ENCODE peak calls at places on chromosomes 12 and 14, in five cellular contexts. One of them, this sample, is unnamed.

GRCh38 chr14:90061849-90062794 is at the start of gene KCNK13:
- DNase-seq in NCI-H774: peak
- DNase-seq in amniotic stem cell: no peak
- DNase-seq in spleen: no peak
- DNase-seq in neural crest cell: peak
- DNase-seq in this sample: no peak

GRCh38 chr12:104557488-104558195 is 100.9 kb downstream of the CHST11 start:
- DNase-seq in amniotic stem cell: no peak
- DNase-seq in NCI-H774: no peak
- DNase-seq in spleen: no peak
- DNase-seq in neural crest cell: no peak
- DNase-seq in this sample: no peak

GRCh38 chr12:130162771-130163460 is 652 bp downstream of the FZD10 start:
- DNase-seq in neural crest cell: no peak
- DNase-seq in amniotic stem cell: no peak
- DNase-seq in NCI-H774: no peak
- DNase-seq in spleen: no peak
- DNase-seq in this sample: no peak

GRCh38 chr14:104375551-104376201 is 203.9 kb upstream of the C14orf180 start:
- DNase-seq in amniotic stem cell: no peak
- DNase-seq in NCI-H774: no peak
- DNase-seq in spleen: no peak
- DNase-seq in neural crest cell: no peak
- DNase-seq in this sample: no peak

GRCh38 chr14:54567224-54567633 is 301 bp downstream of the SAMD4A start:
- DNase-seq in spleen: no peak
- DNase-seq in NCI-H774: no peak
- DNase-seq in amniotic stem cell: no peak
- DNase-seq in neural crest cell: peak
- DNase-seq in this sample: peak

GRCh38 chr12:55619352-55620138 is 17.1 kb upstream of the OR10P1 start:
- DNase-seq in amniotic stem cell: peak
- DNase-seq in NCI-H774: peak
- DNase-seq in neural crest cell: peak
- DNase-seq in spleen: no peak
- DNase-seq in this sample: peak

GRCh38 chr14:104267895-104268294 is 129.5 kb downstream of the KIF26A start:
- DNase-seq in spleen: peak
- DNase-seq in NCI-H774: no peak
- DNase-seq in neural crest cell: no peak
- DNase-seq in amniotic stem cell: no peak
- DNase-seq in this sample: no peak

GRCh38 chr14:62532186-62532585 is 513.1 kb downstream of the KCNH5 start:
- DNase-seq in neural crest cell: no peak
- DNase-seq in amniotic stem cell: no peak
- DNase-seq in NCI-H774: no peak
- DNase-seq in spleen: no peak
- DNase-seq in this sample: peak

GRCh38 chr12:132887513-132888341 is at the start of gene CHFR:
- DNase-seq in spleen: peak
- DNase-seq in neural crest cell: peak
- DNase-seq in amniotic stem cell: peak
- DNase-seq in NCI-H774: peak
- DNase-seq in this sample: peak

GRCh38 chr14:21428930-21429329 is 27.0 kb downstream of the CHD8 start:
- DNase-seq in NCI-H774: no peak
- DNase-seq in spleen: no peak
- DNase-seq in neural crest cell: no peak
- DNase-seq in amniotic stem cell: no peak
- DNase-seq in this sample: no peak

GRCh38 chr14:50039734-50040400 is 76.5 kb downstream of the VCPKMT start:
- DNase-seq in spleen: no peak
- DNase-seq in amniotic stem cell: no peak
- DNase-seq in neural crest cell: no peak
- DNase-seq in NCI-H774: no peak
- DNase-seq in this sample: peak

GRCh38 chr12:108367436-108367835 is 28.3 kb upstream of the CMKLR1 start:
- DNase-seq in spleen: no peak
- DNase-seq in amniotic stem cell: peak
- DNase-seq in NCI-H774: no peak
- DNase-seq in neural crest cell: no peak
- DNase-seq in this sample: no peak

GRCh38 chr14:95218472-95219193 is 61.3 kb upstream of the DICER1 start:
- DNase-seq in neural crest cell: no peak
- DNase-seq in NCI-H774: no peak
- DNase-seq in amniotic stem cell: no peak
- DNase-seq in spleen: no peak
- DNase-seq in this sample: no peak

GRCh38 chr14:101125313-101125712 is 221.8 kb upstream of the RTL1 start:
- DNase-seq in NCI-H774: no peak
- DNase-seq in neural crest cell: no peak
- DNase-seq in spleen: no peak
- DNase-seq in amniotic stem cell: no peak
- DNase-seq in this sample: no peak

GRCh38 chr12:92702754-92703679 is at the start of gene PLEKHG7:
- DNase-seq in neural crest cell: no peak
- DNase-seq in amniotic stem cell: no peak
- DNase-seq in NCI-H774: no peak
- DNase-seq in spleen: peak
- DNase-seq in this sample: no peak

GRCh38 chr14:73753887-73754880 is 40.0 kb upstream of the PNMA1 start:
- DNase-seq in neural crest cell: no peak
- DNase-seq in spleen: peak
- DNase-seq in amniotic stem cell: no peak
- DNase-seq in NCI-H774: no peak
- DNase-seq in this sample: no peak

GRCh38 chr12:50425859-50426258 is 25.2 kb downstream of the LARP4 start:
- DNase-seq in neural crest cell: no peak
- DNase-seq in NCI-H774: no peak
- DNase-seq in spleen: no peak
- DNase-seq in amniotic stem cell: no peak
- DNase-seq in this sample: no peak

GRCh38 chr14:41461380-41461779 is 145.3 kb upstream of the LRFN5 start:
- DNase-seq in spleen: no peak
- DNase-seq in neural crest cell: no peak
- DNase-seq in NCI-H774: no peak
- DNase-seq in amniotic stem cell: no peak
- DNase-seq in this sample: no peak

GRCh38 chr14:103118663-103119404 is 4.4 kb upstream of the TNFAIP2 start:
- DNase-seq in neural crest cell: no peak
- DNase-seq in spleen: peak
- DNase-seq in NCI-H774: no peak
- DNase-seq in amniotic stem cell: no peak
- DNase-seq in this sample: no peak

GRCh38 chr14:92513204-92513965 is at the start of gene RIN3:
- DNase-seq in spleen: peak
- DNase-seq in amniotic stem cell: peak
- DNase-seq in neural crest cell: peak
- DNase-seq in NCI-H774: no peak
- DNase-seq in this sample: peak

GRCh38 chr14:91005716-91006115 is 54.7 kb downstream of the RPS6KA5 start:
- DNase-seq in spleen: no peak
- DNase-seq in amniotic stem cell: no peak
- DNase-seq in NCI-H774: no peak
- DNase-seq in neural crest cell: no peak
- DNase-seq in this sample: no peak

GRCh38 chr14:39430762-39431415 is 1.3 kb downstream of the FBXO33 start:
- DNase-seq in spleen: peak
- DNase-seq in amniotic stem cell: no peak
- DNase-seq in neural crest cell: no peak
- DNase-seq in NCI-H774: no peak
- DNase-seq in this sample: no peak

GRCh38 chr12:79326225-79326624 is 364.5 kb downstream of the PAWR start:
- DNase-seq in spleen: no peak
- DNase-seq in NCI-H774: no peak
- DNase-seq in neural crest cell: no peak
- DNase-seq in amniotic stem cell: no peak
- DNase-seq in this sample: no peak

GRCh38 chr12:108518716-108519496 is 3.8 kb downstream of the FICD start:
- DNase-seq in spleen: no peak
- DNase-seq in NCI-H774: no peak
- DNase-seq in neural crest cell: no peak
- DNase-seq in amniotic stem cell: no peak
- DNase-seq in this sample: no peak

GRCh38 chr14:101810897-101811620 is 49.5 kb downstream of the PPP2R5C start:
- DNase-seq in amniotic stem cell: peak
- DNase-seq in spleen: no peak
- DNase-seq in neural crest cell: no peak
- DNase-seq in NCI-H774: no peak
- DNase-seq in this sample: no peak

GRCh38 chr12:40921563-40922163 is 229.4 kb downstream of the CNTN1 start:
- DNase-seq in amniotic stem cell: no peak
- DNase-seq in NCI-H774: no peak
- DNase-seq in neural crest cell: no peak
- DNase-seq in spleen: no peak
- DNase-seq in this sample: no peak

GRCh38 chr14:68137704-68138619 is 318.4 kb downstream of the RAD51B start:
- DNase-seq in NCI-H774: no peak
- DNase-seq in amniotic stem cell: peak
- DNase-seq in neural crest cell: peak
- DNase-seq in spleen: no peak
- DNase-seq in this sample: peak

GRCh38 chr12:55446334-55446733 is 2.5 kb downstream of the OR6C2 start:
- DNase-seq in amniotic stem cell: no peak
- DNase-seq in neural crest cell: no peak
- DNase-seq in NCI-H774: no peak
- DNase-seq in spleen: no peak
- DNase-seq in this sample: peak

GRCh38 chr14:45891417-45892080 is 638.5 kb upstream of the MIS18BP1 start:
- DNase-seq in neural crest cell: peak
- DNase-seq in NCI-H774: peak
- DNase-seq in amniotic stem cell: no peak
- DNase-seq in spleen: no peak
- DNase-seq in this sample: peak

GRCh38 chr12:6792522-6793201 is 3.3 kb downstream of the CD4 start:
- DNase-seq in NCI-H774: no peak
- DNase-seq in spleen: peak
- DNase-seq in amniotic stem cell: no peak
- DNase-seq in neural crest cell: peak
- DNase-seq in this sample: no peak

GRCh38 chr12:42977451-42978230 is 388.1 kb upstream of the PRICKLE1 start:
- DNase-seq in neural crest cell: no peak
- DNase-seq in NCI-H774: no peak
- DNase-seq in amniotic stem cell: no peak
- DNase-seq in spleen: no peak
- DNase-seq in this sample: no peak

GRCh38 chr12:28460420-28461130 is 270.3 kb downstream of the CCDC91 start:
- DNase-seq in neural crest cell: no peak
- DNase-seq in amniotic stem cell: no peak
- DNase-seq in NCI-H774: no peak
- DNase-seq in spleen: no peak
- DNase-seq in this sample: no peak

GRCh38 chr12:5908251-5908650 is 36.8 kb downstream of the ANO2 start:
- DNase-seq in NCI-H774: no peak
- DNase-seq in amniotic stem cell: no peak
- DNase-seq in spleen: no peak
- DNase-seq in neural crest cell: no peak
- DNase-seq in this sample: no peak

GRCh38 chr12:100681074-100681473 is 107.6 kb downstream of the GAS2L3 start:
- DNase-seq in spleen: no peak
- DNase-seq in amniotic stem cell: no peak
- DNase-seq in neural crest cell: no peak
- DNase-seq in NCI-H774: no peak
- DNase-seq in this sample: no peak